ENCODE peak calls at places on chromosomes 4 and X, in seven cellular contexts. O is HepG2, P is body of pancreas, U is mucosa of descending colon, Y is lower lobe of right lung, D is A549, F is K562. J is an unnamed sample.
A peak's percentile ranks its signal among the peaks of the same experiment; 100 is the strongest.

GRCh38 chr4:154123897-154124296 is 335.0 kb upstream of the SFRP2 start:
- ATAC-seq in O (no peak), P (no peak), U (no peak), Y (no peak), D (no peak), F (no peak), J (no peak)

GRCh38 chr4:6746721-6747689 is 31.0 kb downstream of the BLOC1S4 start:
- ATAC-seq in O (peak; percentile 9), P (peak; percentile 86), U (peak; percentile 75), Y (peak; percentile 95), D (peak; percentile 73), F (no peak), J (no peak)

GRCh38 chrX:44314259-44314734 is 29.2 kb downstream of the EFHC2 start:
- ATAC-seq in O (no peak), P (no peak), U (peak; percentile 93), Y (peak; percentile 39), D (no peak), F (peak; percentile 100), J (peak; percentile 31)

GRCh38 chr4:128840711-128841318 is 31.3 kb downstream of the JADE1 start:
- ATAC-seq in O (no peak), P (no peak), U (no peak), Y (no peak), D (no peak), F (peak; percentile 52), J (no peak)

GRCh38 chrX:66163447-66163846 is 600 bp upstream of the HEPH start:
- ATAC-seq in O (no peak), P (no peak), U (no peak), Y (no peak), D (no peak), F (peak; percentile 13), J (no peak)

GRCh38 chrX:50881028-50881427 is 29.5 kb upstream of the BMP15 start:
- ATAC-seq in O (no peak), P (no peak), U (no peak), Y (no peak), D (no peak), F (no peak), J (no peak)

GRCh38 chr4:102819588-102820365 is 7.6 kb downstream of the UBE2D3 start:
- ATAC-seq in O (no peak), P (no peak), U (peak; percentile 60), Y (no peak), D (no peak), F (peak; percentile 2), J (no peak)

GRCh38 chrX:43165343-43165920 is 387.5 kb upstream of the PPP1R2C start:
- ATAC-seq in O (no peak), P (no peak), U (no peak), Y (no peak), D (no peak), F (no peak), J (no peak)

GRCh38 chr4:82809614-82810013 is 11.0 kb upstream of the SCD5 start:
- ATAC-seq in O (no peak), P (no peak), U (no peak), Y (no peak), D (no peak), F (no peak), J (no peak)

GRCh38 chr4:15913631-15913970 is 24.9 kb downstream of the FGFBP1 start:
- ATAC-seq in O (no peak), P (peak; percentile 79), U (peak; percentile 49), Y (no peak), D (peak; percentile 89), F (no peak), J (no peak)

GRCh38 chr4:1616574-1616964 is 67.5 kb downstream of the FAM53A start:
- ATAC-seq in O (no peak), P (no peak), U (no peak), Y (peak; percentile 51), D (no peak), F (no peak), J (no peak)

DNA sequence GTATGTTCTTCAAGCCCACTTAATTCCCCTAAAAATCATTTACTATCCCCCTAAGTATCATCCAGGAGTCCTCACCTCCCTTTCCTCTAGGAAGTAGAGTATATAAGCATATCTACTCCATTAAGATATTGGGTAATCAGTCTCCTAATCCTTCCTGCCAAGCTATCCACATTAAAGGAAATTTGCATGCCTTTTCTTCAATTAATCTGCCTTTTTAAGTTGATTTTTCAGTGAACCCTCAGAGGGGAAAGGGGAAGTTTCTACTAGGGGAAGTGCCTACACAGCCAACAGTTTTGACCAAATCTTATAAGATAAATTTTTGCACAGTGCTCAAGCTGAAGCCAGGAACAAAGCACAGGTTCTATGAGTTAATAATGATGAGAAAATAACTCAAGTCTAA is 222.8 kb downstream of the NLGN4X start:
- ATAC-seq in O (no peak), P (no peak), U (no peak), Y (no peak), D (no peak), F (no peak), J (no peak)
- TF ChIP-seq CTCF in O (no peak), P (no peak), U (no peak), Y (no peak), D (no peak), F (no peak), J (no peak)

GRCh38 chr4:87025614-87026041 is 90.8 kb downstream of the AFF1 start:
- ATAC-seq in O (peak; percentile 97), P (no peak), U (peak; percentile 93), Y (no peak), D (peak; percentile 72), F (peak; percentile 42), J (no peak)
- H3K4me1 ChIP-seq in O (peaks cover 27% of the 10 kb centered on the region), P (peaks cover 80% of the 10 kb centered on the region), U (peaks cover 26% of the 10 kb centered on the region), Y (peaks cover 89% of the 10 kb centered on the region), D (peaks cover 60% of the 10 kb centered on the region), F (peaks cover 2% of the 10 kb centered on the region), J (peaks cover 76% of the 10 kb centered on the region)

GRCh38 chr4:20844311-20844710 is 144.1 kb downstream of the PACRGL start:
- ATAC-seq in O (no peak), P (no peak), U (no peak), Y (no peak), D (no peak), F (no peak), J (no peak)

GRCh38 chr4:20847124-20847747 is 147.0 kb downstream of the PACRGL start:
- ATAC-seq in O (no peak), P (no peak), U (no peak), Y (no peak), D (no peak), F (no peak), J (no peak)
- TF ChIP-seq CTCF in O (no peak), P (no peak), U (no peak), Y (no peak), D (no peak), F (no peak), J (no peak)

GRCh38 chr4:147831452-147832192 is 99.7 kb downstream of the ARHGAP10 start:
- ATAC-seq in O (no peak), P (peak; percentile 79), U (peak; percentile 82), Y (peak; percentile 83), D (peak; percentile 90), F (no peak), J (peak; percentile 76)

GRCh38 chr4:147834480-147834879 is 102.6 kb downstream of the ARHGAP10 start:
- ATAC-seq in O (no peak), P (no peak), U (no peak), Y (no peak), D (no peak), F (no peak), J (no peak)

GRCh38 chr4:147833741-147834140 is 101.9 kb downstream of the ARHGAP10 start:
- ATAC-seq in O (no peak), P (no peak), U (no peak), Y (no peak), D (no peak), F (no peak), J (no peak)

GRCh38 chr4:147830987-147831386 is 99.1 kb downstream of the ARHGAP10 start:
- ATAC-seq in O (no peak), P (no peak), U (no peak), Y (no peak), D (peak; percentile 68), F (no peak), J (peak; percentile 8)

DNA sequence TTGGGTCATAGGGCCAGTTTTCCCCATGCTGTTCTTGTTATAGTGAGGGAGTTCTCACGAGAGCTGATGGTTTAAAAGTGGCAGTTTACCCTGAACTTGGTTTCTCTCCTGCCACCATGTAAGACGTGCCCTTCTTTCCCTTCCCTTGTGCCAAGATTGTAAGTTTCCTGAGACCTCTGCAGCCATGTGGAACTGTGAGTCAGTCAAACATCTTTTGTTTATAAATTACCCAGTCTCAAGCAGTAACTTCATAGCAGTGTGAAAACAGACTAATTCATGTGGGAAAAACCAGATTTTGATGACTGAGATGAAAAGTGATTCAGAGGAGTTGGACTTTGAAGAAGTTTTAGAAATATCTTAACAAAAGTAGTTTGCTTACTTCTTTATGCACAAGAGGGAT is 101.4 kb downstream of the ARHGAP10 start:
- ATAC-seq in O (no peak), P (no peak), U (no peak), Y (no peak), D (no peak), F (no peak), J (no peak)
- H3K4me1 ChIP-seq in O (no peaks in the 10 kb centered on the region), P (peaks cover 32% of the 10 kb centered on the region), U (no peaks in the 10 kb centered on the region), Y (peaks cover 54% of the 10 kb centered on the region), D (peaks cover 28% of the 10 kb centered on the region), F (no peaks in the 10 kb centered on the region), J (peaks cover 35% of the 10 kb centered on the region)

GRCh38 chr4:123396294-123397275 is at the start of gene SPRY1:
- ATAC-seq in O (peak; percentile 84), P (peak; percentile 74), U (peak; percentile 74), Y (peak; percentile 82), D (peak; percentile 81), F (peak; percentile 83), J (peak; percentile 72)

GRCh38 chr4:123393696-123394095 is 2.9 kb upstream of the SPRY1 start:
- ATAC-seq in O (no peak), P (no peak), U (no peak), Y (no peak), D (no peak), F (no peak), J (no peak)

GRCh38 chr4:123386608-123387007 is 10.0 kb upstream of the SPRY1 start:
- ATAC-seq in O (no peak), P (peak; percentile 62), U (no peak), Y (peak; percentile 43), D (no peak), F (no peak), J (no peak)

GRCh38 chr4:123390846-123391456 is 5.6 kb upstream of the SPRY1 start:
- ATAC-seq in O (no peak), P (no peak), U (no peak), Y (no peak), D (no peak), F (peak; percentile 53), J (no peak)
- TF ChIP-seq CTCF in O (peak; percentile 52), P (peak; percentile 55), U (peak; percentile 23), Y (peak; percentile 50), D (peak; percentile 59), F (peak; percentile 33), J (peak; percentile 47)

GRCh38 chr4:107825072-107825789 is 499 bp downstream of the SGMS2 start:
- ATAC-seq in O (peak; percentile 74), P (peak; percentile 60), U (peak; percentile 55), Y (peak; percentile 64), D (peak; percentile 81), F (peak; percentile 35), J (peak; percentile 66)

GRCh38 chr4:107823870-107824366 is 814 bp upstream of the SGMS2 start:
- ATAC-seq in O (peak; percentile 53), P (no peak), U (no peak), Y (no peak), D (peak; percentile 67), F (no peak), J (no peak)

GRCh38 chr4:107828315-107828714 is 3.6 kb downstream of the SGMS2 start:
- ATAC-seq in O (no peak), P (no peak), U (no peak), Y (no peak), D (no peak), F (no peak), J (no peak)

GRCh38 chr4:107824367-107825071 is at the start of gene SGMS2:
- ATAC-seq in O (peak; percentile 82), P (peak; percentile 87), U (peak; percentile 91), Y (peak; percentile 81), D (peak; percentile 89), F (peak; percentile 80), J (peak; percentile 96)

GRCh38 chr4:107826427-107826980 is 1.8 kb downstream of the SGMS2 start:
- ATAC-seq in O (peak; percentile 54), P (peak; percentile 14), U (peak; percentile 35), Y (peak; percentile 24), D (no peak), F (no peak), J (no peak)
- H3K4me1 ChIP-seq in O (peaks cover 28% of the 10 kb centered on the region), P (peaks cover 35% of the 10 kb centered on the region), U (peaks cover 9% of the 10 kb centered on the region), Y (peaks cover 35% of the 10 kb centered on the region), D (peaks cover 21% of the 10 kb centered on the region), F (peaks cover 11% of the 10 kb centered on the region), J (peaks cover 3% of the 10 kb centered on the region)